ENCODE peak calls at places on chromosomes 2 and 18, in six cellular contexts. W is endothelial cell of umbilical vein, I is A549, E is HepG2, S is K562, F is GM12878. R is an unnamed sample.

GRCh38 chr18:49861659-49862058 is 48.3 kb upstream of the ACAA2 start:
- DNase-seq in I (no peak), S (no peak), F (no peak), E (no peak), W (peak), R (peak)

GRCh38 chr2:85413592-85414421 is 3.6 kb upstream of the CAPG start:
- DNase-seq in F (no peak), W (peak), S (peak), E (no peak), I (no peak), R (peak)

GRCh38 chr2:50491541-50492114 is 540.3 kb downstream of the NRXN1 start:
- DNase-seq in S (peak), I (peak), E (peak), W (peak), F (no peak), R (peak)

GRCh38 chr2:38750011-38750792 is 959 bp downstream of the SRSF7 start:
- DNase-seq in S (peak), W (peak), E (no peak), I (no peak), F (no peak), R (peak)

GRCh38 chr2:129758461-129759185 is 220.8 kb upstream of the RAB6C start:
- DNase-seq in F (no peak), S (no peak), I (no peak), E (no peak), W (no peak), R (peak)

GRCh38 chr18:73088445-73088844 is 220.7 kb upstream of the NETO1 start:
- DNase-seq in W (no peak), S (no peak), E (no peak), I (no peak), F (no peak), R (no peak)

GRCh38 chr2:36530983-36531354 is 67.0 kb downstream of the FEZ2 start:
- DNase-seq in I (no peak), S (no peak), W (no peak), E (no peak), F (no peak), R (peak)

GRCh38 chr2:101142163-101142562 is 9.0 kb downstream of the TBC1D8 start:
- DNase-seq in E (no peak), I (no peak), W (no peak), F (no peak), S (no peak), R (no peak)

GRCh38 chr2:46351388-46352141 is 54.4 kb downstream of the EPAS1 start:
- DNase-seq in S (no peak), F (no peak), E (no peak), W (peak), I (no peak), R (no peak)

GRCh38 chr18:45838302-45839070 is 13.0 kb downstream of the SIGLEC15 start:
- DNase-seq in I (no peak), F (no peak), W (no peak), E (no peak), S (no peak), R (no peak)

GRCh38 chr18:56402872-56403516 is 235.4 kb downstream of the TXNL1 start:
- DNase-seq in W (peak), S (no peak), E (no peak), F (no peak), I (peak), R (no peak)

GRCh38 chr2:161332568-161332967 is 24.3 kb downstream of the PSMD14 start:
- DNase-seq in W (no peak), S (no peak), I (no peak), F (no peak), E (no peak), R (no peak)

GRCh38 chr2:232882505-232883115 is 12.5 kb downstream of the SNORC start:
- DNase-seq in F (no peak), I (no peak), S (no peak), E (no peak), W (no peak), R (no peak)

GRCh38 chr2:138818479-138818878 is 38.3 kb upstream of the NXPH2 start:
- DNase-seq in S (no peak), I (no peak), E (no peak), W (no peak), F (no peak), R (no peak)

GRCh38 chr2:48531141-48531648 is 1.2 kb downstream of the STON1 start:
- DNase-seq in E (peak), I (no peak), S (no peak), W (peak), F (no peak), R (peak)

GRCh38 chr2:85753525-85754312 is at the start of gene ATOH8:
- DNase-seq in E (peak), W (peak), I (no peak), F (no peak), S (peak), R (peak)

GRCh38 chr2:26722911-26723310 is 30.4 kb downstream of the KCNK3 start:
- DNase-seq in W (no peak), F (no peak), S (no peak), E (no peak), I (no peak), R (no peak)

GRCh38 chr2:238097988-238098853 is 1.9 kb upstream of the ESPNL start:
- DNase-seq in E (no peak), W (peak), F (no peak), S (peak), I (peak), R (peak)

GRCh38 chr2:108330971-108331370 is 42.3 kb downstream of the SULT1C2 start:
- DNase-seq in I (no peak), F (no peak), W (peak), E (no peak), S (no peak), R (peak)

GRCh38 chr2:74578476-74578875 is 24.0 kb downstream of the DOK1 start:
- DNase-seq in I (no peak), S (no peak), E (no peak), W (no peak), F (no peak), R (no peak)

GRCh38 chr2:227884511-227884947 is 13.1 kb downstream of the DAW1 start:
- DNase-seq in E (peak), W (peak), I (peak), S (peak), F (no peak), R (peak)

GRCh38 chr18:31666055-31666454 is 18.3 kb downstream of the B4GALT6 start:
- DNase-seq in S (no peak), F (no peak), E (no peak), W (no peak), I (no peak), R (no peak)

GRCh38 chr2:178279142-178279541 is 84.8 kb downstream of the OSBPL6 start:
- DNase-seq in F (no peak), S (no peak), E (no peak), W (peak), I (no peak), R (no peak)

GRCh38 chr2:165846056-165846455 is 52.0 kb upstream of the GALNT3 start:
- DNase-seq in S (no peak), F (no peak), W (no peak), E (no peak), I (no peak), R (no peak)

GRCh38 chr2:68544811-68545210 is 77.4 kb downstream of the APLF start:
- DNase-seq in F (no peak), E (no peak), S (no peak), W (no peak), I (no peak), R (no peak)

GRCh38 chr2:37848451-37848850 is 76.6 kb upstream of the RMDN2 start:
- DNase-seq in E (no peak), F (no peak), S (no peak), I (no peak), W (no peak), R (no peak)

GRCh38 chr18:31819106-31819924 is 58.6 kb upstream of the SLC25A52 start:
- DNase-seq in W (peak), F (no peak), E (peak), I (peak), S (peak), R (peak)

DNA sequence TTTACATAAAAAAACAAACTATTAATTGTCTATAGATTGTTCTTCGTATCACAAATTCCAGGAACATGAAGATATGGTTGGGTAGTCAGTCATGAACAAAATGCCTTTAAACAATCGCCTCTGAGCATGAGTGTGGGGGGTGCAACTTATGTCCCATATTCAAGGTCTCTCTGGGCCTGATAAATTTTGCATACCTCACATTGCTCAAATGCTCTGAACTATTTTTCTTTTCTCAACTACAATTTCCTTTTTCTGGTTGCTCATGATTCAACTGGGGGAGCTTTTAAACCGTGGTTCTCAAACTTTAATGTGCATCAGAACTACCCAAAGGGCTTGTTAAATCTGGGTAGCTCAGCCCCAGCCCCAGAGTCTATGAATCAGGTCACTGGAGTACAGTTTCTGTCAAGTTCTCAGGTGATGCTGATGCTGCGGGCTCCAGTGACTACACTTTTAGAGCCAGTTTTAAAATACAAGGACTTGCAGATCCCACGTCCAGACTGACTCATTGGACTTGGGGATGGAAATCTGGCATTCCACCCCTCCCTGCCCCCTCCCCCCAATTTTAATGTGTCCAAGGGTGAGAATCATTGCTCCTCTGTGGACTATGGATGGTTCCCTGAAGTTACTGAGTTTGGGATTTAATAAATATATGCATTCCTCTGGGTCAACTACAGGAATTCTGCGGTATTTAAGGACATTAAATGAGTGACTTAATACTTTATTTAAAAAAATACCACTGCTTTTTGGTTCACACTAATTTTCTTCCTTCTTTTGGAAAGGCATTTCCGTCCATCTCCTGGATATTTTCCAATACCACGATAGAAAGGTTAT is 1.5 kb upstream of the GPD2 start:
- DNase-seq in W (no peak), F (no peak), S (no peak), I (no peak), E (no peak), R (no peak)
- TF ChIP-seq MYC in W (no peak), F (no peak), S (no peak), I (no peak), E (no peak), R (no peak)

GRCh38 chr2:54454548-54454921 is 1.6 kb upstream of the SPTBN1 start:
- DNase-seq in I (no peak), F (no peak), W (no peak), E (peak), S (no peak), R (no peak)

GRCh38 chr2:54454922-54455583 is 1.1 kb upstream of the SPTBN1 start:
- DNase-seq in I (no peak), F (no peak), S (no peak), E (peak), W (peak), R (no peak)

GRCh38 chr2:54457326-54458023 is 1.3 kb downstream of the SPTBN1 start:
- DNase-seq in F (no peak), W (peak), E (peak), S (no peak), I (peak), R (peak)

GRCh38 chr2:54455584-54456525 is at the start of gene SPTBN1:
- DNase-seq in W (peak), E (peak), S (peak), F (no peak), I (peak), R (peak)

GRCh38 chr2:54456526-54457325 is 599 bp downstream of the SPTBN1 start:
- DNase-seq in I (peak), S (peak), W (peak), E (peak), F (no peak), R (peak)
- TF ChIP-seq CTCF in I (no peak), S (no peak), W (no peak), E (no peak), F (no peak), R (no peak)

DNA sequence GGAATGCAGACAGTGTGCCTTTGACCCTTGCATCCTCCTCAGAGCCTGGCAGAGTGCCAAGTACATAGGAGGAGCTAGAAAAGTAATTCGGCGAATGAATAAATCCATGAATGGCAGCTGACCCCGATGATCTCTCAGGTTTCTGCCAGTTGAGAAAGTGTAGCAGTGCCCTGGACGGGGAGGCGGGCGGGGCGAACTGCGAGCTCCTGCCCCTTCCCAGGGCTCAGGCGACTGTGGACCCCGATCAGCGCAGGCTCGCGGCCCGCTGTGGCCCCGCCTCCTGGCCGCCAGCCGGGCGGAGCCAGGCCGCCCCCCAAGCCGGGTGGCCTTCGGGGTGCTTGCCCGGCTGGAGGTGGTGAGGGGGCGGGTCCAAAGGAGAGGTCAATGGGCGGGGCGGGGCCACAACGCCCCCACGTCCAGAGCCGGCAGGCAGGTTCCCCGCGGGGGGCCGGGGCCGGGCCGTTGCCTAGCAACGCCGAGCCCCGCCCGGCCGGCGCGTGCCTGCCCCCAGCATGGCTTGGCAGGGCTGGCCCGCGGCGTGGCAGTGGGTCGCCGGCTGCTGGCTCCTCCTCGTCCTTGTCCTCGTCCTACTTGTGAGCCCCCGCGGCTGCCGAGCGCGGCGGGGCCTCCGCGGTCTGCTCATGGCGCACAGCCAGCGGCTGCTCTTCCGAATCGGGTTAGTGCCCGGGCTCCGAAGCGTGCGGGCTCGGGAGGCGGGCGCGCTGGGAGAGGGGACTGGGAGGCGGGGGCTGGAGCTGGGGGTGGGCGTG is 30.6 kb upstream of the TMBIM1 start:
- DNase-seq in S (peak), I (peak), F (no peak), W (peak), E (peak), R (peak)
- TF ChIP-seq POLR2A in S (peak), I (peak), F (peak), W (no peak), E (peak), R (peak)

GRCh38 chr2:173521450-173522192 is 166.9 kb downstream of the CDCA7 start:
- DNase-seq in F (no peak), I (no peak), S (no peak), E (no peak), W (no peak), R (no peak)

GRCh38 chr2:173522356-173522755 is 167.7 kb downstream of the CDCA7 start:
- DNase-seq in W (no peak), I (no peak), E (no peak), S (no peak), F (no peak), R (no peak)

GRCh38 chr2:173523497-173523896 is 168.8 kb downstream of the CDCA7 start:
- DNase-seq in W (no peak), S (no peak), I (no peak), E (no peak), F (no peak), R (peak)

GRCh38 chr2:173524257-173524951 is 169.7 kb downstream of the CDCA7 start:
- DNase-seq in I (no peak), E (no peak), S (peak), F (no peak), W (no peak), R (peak)

DNA sequence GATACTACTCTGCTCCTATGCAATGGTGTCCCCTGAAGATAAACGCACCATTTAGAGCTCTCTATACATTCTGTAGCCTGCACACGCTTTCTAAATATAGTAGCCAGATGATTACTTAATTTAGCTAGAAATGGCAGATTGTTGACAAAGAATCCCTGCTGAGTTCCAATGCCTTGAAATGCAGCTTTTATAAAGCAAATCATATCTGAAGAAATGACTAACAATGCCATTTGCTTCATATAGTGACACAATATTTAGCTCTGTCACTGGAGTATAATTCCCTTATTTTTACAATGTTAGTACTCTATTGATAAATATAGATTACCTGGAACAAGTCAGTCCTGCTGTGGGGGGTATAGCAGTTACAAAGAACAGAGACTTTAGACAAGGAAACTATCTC is 166.2 kb downstream of the CDCA7 start:
- DNase-seq in F (no peak), E (no peak), S (no peak), I (no peak), W (no peak), R (no peak)
- TF ChIP-seq MYC in F (no peak), E (no peak), S (no peak), I (no peak), W (no peak), R (no peak)

DNA sequence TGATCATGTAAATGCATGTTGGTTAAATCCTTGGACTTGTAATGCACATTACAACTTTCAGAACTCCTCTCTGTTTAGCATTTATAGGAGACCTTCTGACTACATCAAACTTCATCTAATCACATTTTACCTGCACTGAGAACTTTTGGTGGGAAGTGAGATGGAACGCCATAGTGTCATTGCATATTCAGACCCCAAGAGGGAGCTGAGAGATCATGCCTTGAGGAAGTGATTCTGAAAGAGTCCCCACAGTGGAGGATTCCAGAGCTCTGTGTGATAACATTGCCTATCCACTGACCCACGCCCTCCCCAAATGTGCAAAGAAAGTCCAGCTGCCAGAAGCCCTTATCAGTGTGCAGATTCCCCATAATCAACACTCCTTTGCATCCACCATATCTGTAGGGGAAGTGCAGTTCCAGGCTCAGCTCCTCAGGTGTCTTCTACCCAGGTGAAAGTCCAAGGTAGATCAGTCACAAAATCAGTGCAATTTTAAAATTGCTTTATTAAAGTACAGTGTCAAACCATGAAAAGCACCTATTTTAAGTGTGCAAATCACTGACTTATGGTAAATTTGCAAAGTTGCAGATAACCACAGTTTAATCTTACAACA is 212.4 kb downstream of the RPIA start:
- DNase-seq in F (no peak), S (peak), I (peak), W (peak), E (peak), R (peak)
- TF ChIP-seq CTCF in F (peak), S (peak), I (peak), W (peak), E (peak), R (peak)

GRCh38 chr18:26091047-26091630 is 726 bp upstream of the SS18 start:
- DNase-seq in F (peak), S (peak), I (peak), W (no peak), E (peak), R (no peak)
- TF ChIP-seq POLR2A in F (no peak), S (no peak), I (no peak), W (no peak), E (no peak), R (no peak)

GRCh38 chr2:141380625-141381012 is 750.2 kb downstream of the LRP1B start:
- DNase-seq in W (no peak), S (no peak), E (no peak), F (no peak), I (no peak), R (no peak)
- TF ChIP-seq MYC in W (no peak), S (no peak), E (no peak), F (no peak), I (no peak), R (no peak)

DNA sequence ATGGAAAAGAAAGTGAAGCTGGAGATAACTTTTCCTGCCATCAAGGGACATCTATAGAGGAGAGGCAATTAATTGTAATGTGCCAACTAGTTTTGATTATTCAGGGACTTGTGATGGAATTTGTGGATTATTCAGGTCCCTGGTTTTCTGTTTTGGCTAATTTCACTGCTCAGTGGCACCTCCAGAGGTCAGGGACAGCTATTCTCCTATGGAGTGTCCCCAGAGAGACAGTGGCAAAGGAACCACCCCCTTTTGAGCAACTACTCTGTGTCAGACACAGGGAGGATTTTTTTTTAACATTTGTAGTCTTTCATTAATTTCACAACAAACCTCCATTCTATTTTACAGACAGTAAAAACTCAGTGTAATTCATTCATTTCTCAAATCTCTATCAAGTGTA is 206.0 kb upstream of the SPRED2 start:
- DNase-seq in E (peak), W (no peak), I (peak), F (no peak), S (peak), R (peak)
- TF ChIP-seq CTCF in E (no peak), W (no peak), I (peak), F (peak), S (peak), R (peak)

DNA sequence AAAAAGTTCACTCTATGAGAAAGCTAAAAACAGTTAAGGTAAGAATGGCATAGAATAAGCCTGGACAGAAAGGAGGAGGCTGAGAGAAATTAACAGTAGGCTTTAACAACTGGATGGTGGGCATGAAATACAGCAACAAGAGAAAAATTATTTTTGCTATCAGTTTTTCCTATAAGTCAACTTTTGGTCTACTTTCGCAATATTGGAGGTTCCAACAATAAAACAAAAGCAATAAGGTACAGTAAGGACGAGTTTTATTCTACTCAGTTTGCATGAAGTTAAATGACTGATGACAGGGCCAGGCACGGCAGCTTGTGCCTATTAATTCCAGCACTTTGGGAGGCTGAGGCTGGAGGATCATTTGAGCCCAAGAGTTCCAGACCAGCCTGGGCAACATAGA is 17.3 kb downstream of the RAB1A start:
- DNase-seq in I (no peak), W (no peak), S (no peak), E (no peak), F (no peak), R (peak)
- TF ChIP-seq POLR2A in I (no peak), W (no peak), S (no peak), E (no peak), F (no peak), R (no peak)

R was measured in NB4.